ENCODE peak calls at places on chromosomes 12 and 14, in five cellular contexts. U, K, X, F and H are unnamed samples.

GRCh38 chr14:27712364-27712763 is 1054.2 kb upstream of the FOXG1 start:
- DNase-seq in X (no peak), K (no peak), U (no peak), F (no peak), H (no peak)

GRCh38 chr12:110001596-110001995 is 2.4 kb downstream of the ANKRD13A start:
- DNase-seq in X (no peak), U (no peak), K (no peak), F (no peak), H (no peak)

GRCh38 chr12:132837693-132838463 is 9.2 kb upstream of the GOLGA3 start:
- DNase-seq in X (no peak), K (no peak), F (no peak), U (no peak), H (no peak)

GRCh38 chr14:102493096-102493495 is 16.5 kb downstream of the ANKRD9 start:
- DNase-seq in X (no peak), F (no peak), K (no peak), U (no peak), H (no peak)

GRCh38 chr14:57732886-57733285 is 133.0 kb downstream of the SLC35F4 start:
- DNase-seq in F (no peak), U (no peak), K (no peak), X (no peak), H (no peak)

GRCh38 chr12:24902521-24903304 is 46.2 kb downstream of the BCAT1 start:
- DNase-seq in F (no peak), K (peak; percentile 77), U (no peak), X (no peak), H (no peak)

GRCh38 chr14:92437729-92438280 is 75.8 kb upstream of the RIN3 start:
- DNase-seq in F (peak; percentile 45), X (no peak), K (no peak), U (no peak), H (no peak)

GRCh38 chr14:99516156-99517045 is 35.2 kb downstream of the CCNK start:
- DNase-seq in X (no peak), K (no peak), F (no peak), U (no peak), H (no peak)

GRCh38 chr14:104982548-104983230 is 2.9 kb upstream of the CLBA1 start:
- DNase-seq in F (no peak), U (no peak), X (no peak), K (no peak), H (no peak)

GRCh38 chr12:124869011-124869665 is 5.5 kb upstream of the SCARB1 start:
- DNase-seq in U (no peak), K (no peak), X (peak; percentile 85), F (no peak), H (no peak)

GRCh38 chr14:42980419-42980818 is 1373.7 kb downstream of the LRFN5 start:
- DNase-seq in F (no peak), K (no peak), U (no peak), X (no peak), H (no peak)

GRCh38 chr14:92252291-92252690 is 70.7 kb upstream of the SLC24A4 start:
- DNase-seq in X (no peak), K (no peak), U (no peak), F (no peak), H (no peak)

GRCh38 chr12:109759076-109759420 is 45.4 kb downstream of the FAM222A start:
- DNase-seq in F (no peak), U (no peak), X (no peak), K (no peak), H (no peak)

GRCh38 chr14:96639550-96639949 is 137.4 kb downstream of the PAPOLA start:
- DNase-seq in X (no peak), F (no peak), U (no peak), K (peak; percentile 28), H (no peak)

GRCh38 chr14:44979273-44979672 is 17.3 kb downstream of the TOGARAM1 start:
- DNase-seq in K (no peak), X (no peak), F (no peak), U (no peak), H (no peak)

GRCh38 chr12:5264006-5264405 is 167.9 kb upstream of the NTF3 start:
- DNase-seq in F (no peak), U (no peak), K (no peak), X (no peak), H (no peak)

GRCh38 chr14:66315548-66315947 is 170.6 kb upstream of the CCDC196 start:
- DNase-seq in K (peak; percentile 46), F (no peak), U (no peak), X (no peak), H (no peak)

GRCh38 chr12:23084236-23084995 is 459.4 kb downstream of the ETNK1 start:
- DNase-seq in X (peak; percentile 8), F (no peak), U (peak; percentile 59), K (no peak), H (peak; percentile 6)

GRCh38 chr14:96083667-96084320 is 44.6 kb downstream of the C14orf132 start:
- DNase-seq in X (no peak), K (no peak), F (no peak), U (no peak), H (no peak)

GRCh38 chr12:93571360-93571853 is 1.1 kb upstream of the SOCS2 start:
- DNase-seq in F (no peak), K (peak; percentile 92), X (peak; percentile 75), U (peak; percentile 79), H (peak; percentile 10)

GRCh38 chr12:25014961-25015360 is 66.1 kb upstream of the BCAT1 start:
- DNase-seq in X (no peak), U (no peak), K (no peak), F (no peak), H (no peak)

GRCh38 chr12:39420043-39420442 is 22.9 kb downstream of the KIF21A start:
- DNase-seq in K (no peak), X (no peak), U (peak; percentile 36), F (no peak), H (peak; percentile 26)

GRCh38 chr12:76927170-76927784 is 48.5 kb upstream of the CSRP2 start:
- DNase-seq in F (no peak), X (peak; percentile 38), U (peak; percentile 46), K (peak; percentile 88), H (peak; percentile 25)

GRCh38 chr14:60723218-60724079 is 702 bp downstream of the SIX4 start:
- DNase-seq in U (peak; percentile 61), F (no peak), K (peak; percentile 75), X (peak; percentile 13), H (no peak)

GRCh38 chr14:60722163-60722835 is 1.9 kb downstream of the SIX4 start:
- DNase-seq in F (no peak), U (peak; percentile 48), K (peak; percentile 82), X (peak; percentile 18), H (peak; percentile 89)

GRCh38 chr14:60721331-60722162 is 2.6 kb downstream of the SIX4 start:
- DNase-seq in K (peak; percentile 78), X (peak; percentile 7), F (no peak), U (peak; percentile 44), H (peak; percentile 67)

GRCh38 chr14:60724080-60724618 is at the start of gene SIX4:
- DNase-seq in X (peak; percentile 84), F (no peak), K (peak; percentile 77), U (peak; percentile 78), H (peak; percentile 84)

DNA sequence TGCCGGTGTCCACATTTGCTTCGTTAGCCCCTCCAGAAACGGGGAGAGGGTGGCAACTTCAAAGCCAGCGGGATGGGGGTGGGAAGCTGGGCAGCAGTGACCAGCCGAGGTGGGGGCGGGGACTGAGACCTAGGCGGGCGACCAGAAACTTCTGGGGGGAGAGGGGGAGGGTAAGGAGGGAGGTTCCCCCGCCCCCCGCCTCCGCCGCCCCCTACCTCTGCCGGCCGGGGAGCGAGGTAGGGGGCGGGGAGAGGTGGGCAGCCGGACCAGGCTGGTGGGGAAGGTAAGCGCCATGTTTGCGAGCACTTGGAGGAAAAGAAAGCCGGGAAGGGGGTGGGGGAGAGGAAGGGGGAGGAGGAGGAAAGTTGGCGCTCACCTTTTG is 1.3 kb downstream of the SIX4 start:
- DNase-seq in X (peak; percentile 58), F (no peak), K (no peak), U (peak; percentile 7), H (no peak)
- TF ChIP-seq HDAC2 in X (no peak), F (no peak), K (no peak), U (no peak), H (no peak)

DNA sequence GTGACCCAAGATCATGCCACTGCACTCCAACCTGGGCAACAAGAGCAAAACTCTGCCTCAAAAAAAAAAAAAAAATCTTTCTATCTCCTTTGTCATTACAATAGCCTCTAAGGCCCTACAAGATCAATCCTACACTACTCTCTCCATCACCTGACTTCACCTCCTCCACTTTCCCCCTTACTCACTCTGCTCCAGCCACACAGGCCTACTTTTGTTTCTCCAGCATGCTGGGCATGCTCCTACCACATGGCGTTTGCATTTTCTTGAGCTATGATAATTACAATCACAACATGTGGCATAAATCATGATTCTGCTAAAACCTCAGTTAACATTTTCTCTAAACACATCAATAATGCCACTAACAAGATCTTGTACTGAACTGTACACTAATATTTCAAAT is 7.8 kb downstream of the PPP1R13B start:
- DNase-seq in F (no peak), U (no peak), X (no peak), K (no peak), H (no peak)
- TF ChIP-seq HDAC2 in F (no peak), U (no peak), X (no peak), K (no peak), H (no peak)

DNA sequence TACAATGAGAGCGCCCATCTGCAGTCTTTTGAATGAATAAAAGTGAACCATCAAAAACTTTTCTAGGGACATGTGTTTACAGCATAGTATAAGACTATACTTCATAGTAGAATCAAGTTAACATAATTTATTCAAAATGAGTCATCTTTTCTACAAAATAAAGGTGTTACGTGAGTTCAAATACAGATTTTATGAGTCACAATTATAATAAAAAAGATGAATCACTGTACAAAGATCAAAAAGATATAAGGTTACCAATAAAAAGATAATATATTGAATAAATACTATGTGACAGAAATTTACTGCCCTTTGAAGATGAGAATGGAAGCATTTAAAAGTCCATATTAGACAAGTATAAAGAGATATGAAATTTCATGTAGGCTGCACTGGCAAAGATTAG is 2.8 kb downstream of the MBIP start:
- DNase-seq in X (no peak), U (no peak), F (no peak), K (no peak), H (no peak)
- TF ChIP-seq HDAC2 in X (no peak), U (no peak), F (no peak), K (no peak), H (no peak)

GRCh38 chr14:38204717-38205115 is 3.0 kb upstream of the SSTR1 start:
- DNase-seq in U (no peak), F (no peak), K (no peak), X (no peak), H (no peak)

GRCh38 chr14:38206689-38207088 is 1.0 kb upstream of the SSTR1 start:
- DNase-seq in F (no peak), U (no peak), K (no peak), X (no peak), H (no peak)

GRCh38 chr14:38205414-38205813 is 2.3 kb upstream of the SSTR1 start:
- DNase-seq in X (no peak), K (no peak), U (no peak), F (no peak), H (no peak)

GRCh38 chr14:38207342-38207741 is 362 bp upstream of the SSTR1 start:
- DNase-seq in F (no peak), K (no peak), X (no peak), U (no peak), H (no peak)

GRCh38 chr14:38205949-38206665 is 1.6 kb upstream of the SSTR1 start:
- DNase-seq in X (no peak), U (no peak), K (no peak), F (no peak), H (no peak)
- TF ChIP-seq HDAC2 in X (no peak), U (no peak), K (no peak), F (no peak), H (no peak)

GRCh38 chr12:115004469-115005146 is 320.6 kb upstream of the TBX3 start:
- DNase-seq in K (no peak), X (no peak), F (no peak), U (peak; percentile 70), H (no peak)
- TF ChIP-seq HDAC2 in K (no peak), X (no peak), F (no peak), U (no peak), H (no peak)